ENCODE peak calls at places on chromosomes 4 and X, in six cellular contexts. N is upper lobe of left lung, Z is suprapubic skin, G is HCT116, Q is Panc1, X is sigmoid colon. U is an unnamed sample.

GRCh38 chrX:47706575-47706974 is 47.6 kb upstream of the UXT start:
- DNase-seq in N (no peak), Z (no peak), G (no peak), Q (no peak), X (no peak), U (no peak)

GRCh38 chrX:2696698-2697215 is 5.7 kb downstream of the CD99 start:
- DNase-seq in N (no peak), Z (no peak), G (no peak), Q (no peak), X (no peak), U (no peak)

GRCh38 chrX:10859353-10859752 is 239.0 kb upstream of the MID1 start:
- DNase-seq in N (no peak), Z (no peak), G (no peak), Q (no peak), X (no peak), U (no peak)

GRCh38 chr4:6208416-6208815 is 8.1 kb upstream of the JAKMIP1 start:
- DNase-seq in N (no peak), Z (no peak), G (no peak), Q (no peak), X (peak; percentile 26), U (no peak)

GRCh38 chr4:169640261-169640880 is 20.0 kb downstream of the CLCN3 start:
- DNase-seq in N (no peak), Z (no peak), G (no peak), Q (no peak), X (no peak), U (no peak)

GRCh38 chrX:153728095-153728494 is 3.4 kb downstream of the ABCD1 start:
- DNase-seq in N (no peak), Z (no peak), G (no peak), Q (no peak), X (no peak), U (no peak)

GRCh38 chr4:165011403-165011802 is 20.4 kb upstream of the TRIM60 start:
- DNase-seq in N (no peak), Z (no peak), G (no peak), Q (no peak), X (no peak), U (no peak)

GRCh38 chr4:62344474-62344873 is 1144.3 kb downstream of the ADGRL3 start:
- DNase-seq in N (no peak), Z (no peak), G (no peak), Q (no peak), X (no peak), U (no peak)

GRCh38 chr4:80393246-80393969 is 57.9 kb downstream of the CFAP299 start:
- DNase-seq in N (no peak), Z (no peak), G (no peak), Q (no peak), X (no peak), U (no peak)

GRCh38 chr4:141028024-141028529 is 105.2 kb downstream of the RNF150 start:
- DNase-seq in N (no peak), Z (no peak), G (no peak), Q (no peak), X (no peak), U (no peak)

GRCh38 chr4:96016615-96017299 is 176.9 kb downstream of the PDHA2 start:
- DNase-seq in N (no peak), Z (no peak), G (no peak), Q (no peak), X (no peak), U (no peak)

GRCh38 chr4:39648827-39649558 is 10.3 kb upstream of the SMIM14 start:
- DNase-seq in N (no peak), Z (no peak), G (no peak), Q (no peak), X (no peak), U (no peak)

GRCh38 chr4:184287697-184288255 is 70.1 kb upstream of the ENPP6 start:
- DNase-seq in N (peak; percentile 81), Z (no peak), G (no peak), Q (no peak), X (no peak), U (peak; percentile 87)

GRCh38 chrX:74383611-74384010 is 37.7 kb upstream of the SLC16A2 start:
- DNase-seq in N (no peak), Z (no peak), G (peak; percentile 13), Q (no peak), X (no peak), U (no peak)

GRCh38 chr4:188029114-188029513 is 33.5 kb downstream of the ZFP42 start:
- DNase-seq in N (no peak), Z (no peak), G (no peak), Q (no peak), X (no peak), U (no peak)

GRCh38 chr4:188032583-188032982 is 37.0 kb downstream of the ZFP42 start:
- DNase-seq in N (no peak), Z (no peak), G (no peak), Q (no peak), X (no peak), U (no peak)

GRCh38 chr4:188031751-188032150 is 36.2 kb downstream of the ZFP42 start:
- DNase-seq in N (no peak), Z (no peak), G (no peak), Q (no peak), X (no peak), U (no peak)

GRCh38 chr4:188030401-188030800 is 34.8 kb downstream of the ZFP42 start:
- DNase-seq in N (no peak), Z (no peak), G (no peak), Q (no peak), X (no peak), U (no peak)

GRCh38 chr4:188032170-188032569 is 36.6 kb downstream of the ZFP42 start:
- DNase-seq in N (no peak), Z (no peak), G (no peak), Q (no peak), X (no peak), U (no peak)
- H3K4me3 ChIP-seq in N (no peak overlapping the region), Z (no peak overlapping the region), G (no peak overlapping the region), Q (no peak overlapping the region), X (no peak overlapping the region), U (no peak overlapping the region)

GRCh38 chrX:46256875-46257274 is 288.3 kb downstream of the ZNF674 start:
- DNase-seq in N (no peak), Z (no peak), G (no peak), Q (no peak), X (no peak), U (no peak)
- H3K4me1 ChIP-seq in N (no peaks in the 10 kb centered on the region), Z (no peaks in the 10 kb centered on the region), G (peaks cover 9% of the 10 kb centered on the region), Q (no peaks in the 10 kb centered on the region), X (no peaks in the 10 kb centered on the region), U (no peaks in the 10 kb centered on the region)

GRCh38 chrX:23383411-23383810 is 48.8 kb downstream of the PTCHD1 start:
- DNase-seq in N (no peak), Z (no peak), G (no peak), Q (no peak), X (no peak), U (no peak)
- TF ChIP-seq POLR2AphosphoS5 in N (no peak), Z (no peak), G (no peak), Q (no peak), X (peak; percentile 45), U (no peak)

GRCh38 chrX:38220936-38221386 is 290 bp upstream of the SRPX start:
- DNase-seq in N (no peak), Z (no peak), G (no peak), Q (no peak), X (peak; percentile 80), U (no peak)
- H3K4me3 ChIP-seq in N (peak overlapping the region; percentile 53), Z (peak overlapping the region; percentile 58), G (peak overlapping the region; percentile 58), Q (peak overlapping the region; percentile 47), X (peak overlapping the region; percentile 68), U (peak overlapping the region; percentile 40)

GRCh38 chr4:173174184-173175156 is 5.9 kb downstream of the GALNT7 start:
- DNase-seq in N (no peak), Z (no peak), G (no peak), Q (no peak), X (no peak), U (no peak)
- H3K4me1 ChIP-seq in N (peaks cover 36% of the 10 kb centered on the region), Z (peaks cover 5% of the 10 kb centered on the region), G (peaks cover 16% of the 10 kb centered on the region), Q (peaks cover 82% of the 10 kb centered on the region), X (no peaks in the 10 kb centered on the region), U (peaks cover 10% of the 10 kb centered on the region)

GRCh38 chr4:23889814-23890269 is at the start of gene PPARGC1A:
- DNase-seq in N (peak; percentile 86), Z (no peak), G (no peak), Q (no peak), X (peak; percentile 88), U (no peak)
- TF ChIP-seq POLR2AphosphoS5 in N (peak; percentile 69), Z (peak; percentile 19), G (no peak), Q (no peak), X (peak; percentile 85), U (no peak)

GRCh38 chrX:39819921-39820849 is 277.6 kb downstream of the BCOR start:
- DNase-seq in N (peak; percentile 26), Z (no peak), G (no peak), Q (no peak), X (no peak), U (no peak)

GRCh38 chrX:39822133-39822748 is 275.5 kb downstream of the BCOR start:
- DNase-seq in N (no peak), Z (no peak), G (no peak), Q (no peak), X (no peak), U (no peak)

GRCh38 chrX:39821011-39821708 is 276.6 kb downstream of the BCOR start:
- DNase-seq in N (no peak), Z (no peak), G (no peak), Q (no peak), X (no peak), U (no peak)

GRCh38 chrX:39823424-39823823 is 274.3 kb downstream of the BCOR start:
- DNase-seq in N (no peak), Z (no peak), G (no peak), Q (no peak), X (no peak), U (no peak)

DNA sequence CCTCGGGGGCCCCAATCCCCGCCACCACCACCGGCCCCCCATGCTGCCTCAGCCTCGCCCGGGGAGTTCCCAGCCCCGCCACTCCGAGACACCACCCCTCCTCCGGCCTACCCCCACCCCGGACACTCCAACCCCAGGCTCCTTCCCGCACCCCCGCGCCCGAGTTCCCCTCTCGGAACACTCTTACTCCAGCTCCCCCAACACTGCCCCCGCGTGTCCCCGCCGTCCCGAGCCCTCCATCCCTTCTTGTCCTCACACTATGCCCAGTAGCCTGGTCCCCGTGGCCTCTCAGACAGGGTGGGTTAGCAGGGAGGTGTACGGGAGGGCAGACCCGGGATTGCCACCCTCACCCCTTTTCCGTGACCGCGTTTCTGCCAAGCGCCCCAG is 276.1 kb downstream of the BCOR start:
- DNase-seq in N (no peak), Z (no peak), G (no peak), Q (no peak), X (no peak), U (no peak)
- H3K4me3 ChIP-seq in N (peak overlapping the region; percentile 47), Z (peak overlapping the region; percentile 47), G (no peak overlapping the region), Q (no peak overlapping the region), X (peak overlapping the region; percentile 48), U (peak overlapping the region; percentile 34)

GRCh38 chr4:87044511-87045369 is 109.9 kb downstream of the AFF1 start:
- DNase-seq in N (no peak), Z (no peak), G (no peak), Q (no peak), X (no peak), U (no peak)
- H3K4me1 ChIP-seq in N (peaks cover 69% of the 10 kb centered on the region), Z (peaks cover 70% of the 10 kb centered on the region), G (no peaks in the 10 kb centered on the region), Q (no peaks in the 10 kb centered on the region), X (no peaks in the 10 kb centered on the region), U (peaks cover 75% of the 10 kb centered on the region)